ENCODE peak calls at places on chromosomes 7 and 10, in eight cellular contexts. C is neural progenitor cell, I is AG10803, F is cardiac muscle cell, R is sigmoid colon, V is nephron progenitor cell, P is psoas muscle, U is mesothelial cell of epicardium. D is an unnamed sample.

GRCh38 chr7:135441791-135442190 is 68.1 kb downstream of the CNOT4 start:
- DNase-seq in I (peak), V (no peak), U (no peak), R (no peak), F (peak), C (no peak), P (no peak), D (no peak)

GRCh38 chr7:155383756-155384491 is 74.0 kb upstream of the EN2 start:
- DNase-seq in C (no peak), V (no peak), P (no peak), R (no peak), F (no peak), U (no peak), I (no peak), D (no peak)

GRCh38 chr7:17301491-17302101 is 3.1 kb downstream of the AHR start:
- DNase-seq in C (peak), P (no peak), R (peak), U (no peak), V (peak), F (peak), I (peak), D (peak)

GRCh38 chr10:31320179-31320597 is 1.2 kb downstream of the ZEB1 start:
- DNase-seq in R (peak), I (no peak), U (no peak), C (peak), F (peak), V (peak), P (peak), D (no peak)

GRCh38 chr7:109757713-109758112 is 1188.0 kb downstream of the DNAJB9 start:
- DNase-seq in I (no peak), F (no peak), U (no peak), R (no peak), P (no peak), V (no peak), C (no peak), D (no peak)

GRCh38 chr7:157361537-157361936 is 24.7 kb downstream of the DNAJB6 start:
- DNase-seq in F (no peak), U (no peak), R (no peak), P (no peak), C (no peak), V (no peak), I (no peak), D (no peak)

GRCh38 chr7:33108591-33108930 is 643 bp downstream of the RP9 start:
- DNase-seq in C (peak), F (no peak), U (no peak), V (no peak), R (no peak), I (peak), P (no peak), D (no peak)

GRCh38 chr10:36351159-36351558 is 709.1 kb upstream of the FZD8 start:
- DNase-seq in V (no peak), R (peak), C (no peak), U (no peak), F (no peak), P (no peak), I (peak), D (no peak)

GRCh38 chr10:96565774-96566173 is 21.0 kb downstream of the TM9SF3 start:
- DNase-seq in V (no peak), C (no peak), F (no peak), R (no peak), U (no peak), P (no peak), I (peak), D (no peak)

GRCh38 chr10:59805043-59805442 is 51.8 kb upstream of the MRLN start:
- DNase-seq in P (peak), R (no peak), U (no peak), I (peak), F (peak), C (peak), V (peak), D (no peak)

GRCh38 chr10:78811174-78811573 is 257.6 kb upstream of the ZMIZ1 start:
- DNase-seq in U (no peak), C (no peak), P (no peak), I (no peak), V (no peak), R (no peak), F (no peak), D (no peak)

GRCh38 chr10:28986117-28986792 is 302.6 kb upstream of the LYZL1 start:
- DNase-seq in P (no peak), R (no peak), U (no peak), I (peak), F (no peak), C (no peak), V (no peak), D (no peak)

GRCh38 chr7:148838905-148839304 is 45.2 kb downstream of the EZH2 start:
- DNase-seq in R (no peak), U (no peak), P (no peak), F (no peak), V (no peak), I (no peak), C (no peak), D (no peak)

GRCh38 chr7:35333265-35333664 is 79.4 kb upstream of the TBX20 start:
- DNase-seq in I (no peak), F (no peak), P (no peak), C (no peak), V (no peak), R (no peak), U (no peak), D (no peak)

GRCh38 chr7:39621261-39621660 is 2.1 kb upstream of the RALA start:
- DNase-seq in F (no peak), C (no peak), R (no peak), V (no peak), P (no peak), U (no peak), I (peak), D (no peak)

GRCh38 chr7:74040101-74040790 is 12.3 kb downstream of the ELN start:
- DNase-seq in I (peak), F (no peak), C (no peak), V (no peak), P (peak), U (no peak), R (no peak), D (no peak)

GRCh38 chr7:44098092-44099068 is 5.8 kb upstream of the AEBP1 start:
- DNase-seq in R (no peak), U (no peak), V (no peak), P (no peak), I (no peak), F (no peak), C (no peak), D (no peak)

GRCh38 chr10:103054621-103055020 is 136.5 kb downstream of the CNNM2 start:
- DNase-seq in C (no peak), I (no peak), R (no peak), V (no peak), F (no peak), U (no peak), P (no peak), D (no peak)

GRCh38 chr7:7595451-7595850 is 28.8 kb downstream of the MIOS start:
- DNase-seq in V (no peak), F (peak), U (no peak), R (no peak), I (peak), C (no peak), P (no peak), D (no peak)

GRCh38 chr10:119517235-119518141 is 25.0 kb downstream of the RGS10 start:
- DNase-seq in P (no peak), U (no peak), F (no peak), R (no peak), V (no peak), C (no peak), I (peak), D (no peak)

GRCh38 chr7:157675427-157675930 is 338.7 kb downstream of the DNAJB6 start:
- DNase-seq in V (no peak), F (no peak), C (no peak), I (no peak), P (no peak), R (peak), U (no peak), D (no peak)

GRCh38 chr10:113539789-113540188 is 13.1 kb upstream of the HABP2 start:
- DNase-seq in V (no peak), C (no peak), F (no peak), U (no peak), P (peak), I (peak), R (no peak), D (no peak)

GRCh38 chr7:156544919-156545715 is 95.5 kb upstream of the RNF32 start:
- DNase-seq in F (no peak), V (no peak), R (no peak), I (no peak), C (no peak), U (no peak), P (no peak), D (no peak)

GRCh38 chr10:8594711-8595110 is 540.2 kb downstream of the GATA3 start:
- DNase-seq in P (no peak), C (no peak), I (no peak), V (no peak), R (no peak), U (no peak), F (no peak), D (no peak)

GRCh38 chr7:133703547-133703946 is 423.6 kb upstream of the LRGUK start:
- DNase-seq in F (no peak), C (no peak), I (peak), V (no peak), P (no peak), R (no peak), U (no peak), D (no peak)

GRCh38 chr10:126536148-126536547 is 134.3 kb downstream of the C10orf90 start:
- DNase-seq in R (no peak), U (no peak), C (peak), I (peak), V (peak), P (no peak), F (peak), D (no peak)

GRCh38 chr7:69508736-69509135 is 89.5 kb upstream of the AUTS2 start:
- DNase-seq in P (no peak), I (no peak), U (no peak), C (no peak), R (no peak), F (no peak), V (no peak), D (no peak)

GRCh38 chr10:16816830-16817124 is 447 bp downstream of the RSU1 start:
- DNase-seq in F (no peak), P (no peak), R (no peak), C (peak), V (no peak), U (no peak), I (peak), D (no peak)

GRCh38 chr7:80088705-80089104 is 45.9 kb upstream of the GNAI1 start:
- DNase-seq in U (no peak), V (no peak), P (no peak), I (peak), C (no peak), R (no peak), F (no peak), D (no peak)

DNA sequence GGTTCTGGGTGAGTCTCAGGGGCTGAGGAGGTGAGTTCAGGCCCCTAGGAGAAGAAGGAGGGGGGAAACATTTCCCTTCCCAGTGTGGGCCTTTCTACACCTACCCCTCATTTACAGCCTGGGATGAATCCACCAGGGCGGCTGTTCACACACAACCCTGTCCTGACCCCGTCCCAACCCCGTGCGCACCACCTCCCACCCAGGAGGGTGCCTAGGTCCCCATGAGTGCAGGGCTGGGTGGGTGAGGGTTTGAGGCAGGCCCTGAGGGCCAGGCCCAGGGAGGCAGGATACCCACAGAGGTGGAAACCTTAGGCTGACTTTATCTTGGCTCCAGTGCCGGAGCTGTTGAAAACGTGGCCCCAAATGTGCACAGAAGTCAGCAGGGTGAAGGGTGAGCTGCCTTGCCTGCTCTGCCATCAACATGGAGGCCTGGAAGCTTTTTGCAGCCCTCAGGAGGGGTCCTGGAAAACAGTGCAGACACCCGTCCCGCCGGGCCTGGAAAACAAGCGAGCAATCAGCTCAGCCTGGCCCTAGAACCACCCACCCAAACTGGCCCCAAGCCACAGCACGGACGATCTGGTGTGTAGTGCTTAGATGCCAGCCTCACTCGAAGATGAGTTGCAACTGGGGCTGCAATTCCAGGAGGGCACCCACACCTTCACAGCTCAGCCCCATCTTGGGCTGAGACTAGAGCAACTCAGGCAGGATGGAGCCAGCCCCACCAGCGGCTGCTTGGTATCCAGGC is 9.3 kb upstream of the RET start:
- DNase-seq in R (no peak), F (no peak), C (no peak), U (no peak), I (no peak), P (no peak), V (no peak), D (no peak)
- TF ChIP-seq CTCF in R (no peak), F (no peak), C (no peak), U (no peak), I (no peak), P (no peak), V (no peak), D (no peak)

DNA sequence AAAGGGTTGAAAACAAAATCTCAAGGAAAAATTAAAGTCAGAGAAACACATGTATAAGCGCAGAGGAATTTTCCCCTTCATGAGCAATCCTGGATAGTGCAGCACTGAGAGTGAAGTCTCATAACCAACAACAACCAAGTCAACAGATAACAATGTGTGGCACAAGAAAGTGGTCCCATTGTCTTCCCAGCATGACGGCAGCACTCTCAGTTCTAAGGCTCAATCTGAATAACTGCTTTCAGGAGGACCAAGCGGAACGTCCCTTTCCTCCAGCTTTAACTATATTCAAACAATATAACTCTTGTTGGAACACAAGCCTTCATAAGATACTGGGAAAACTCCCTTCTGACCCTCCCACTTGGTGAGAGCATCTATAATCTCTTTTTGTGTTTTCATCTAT is 137.9 kb downstream of the RAPGEF5 start:
- DNase-seq in V (no peak), I (no peak), R (no peak), U (no peak), P (no peak), F (no peak), C (no peak), D (no peak)
- TF ChIP-seq CTCF in V (no peak), I (no peak), R (no peak), U (no peak), P (no peak), F (no peak), C (no peak), D (no peak)

GRCh38 chr7:6551016-6551511 is at the start of gene GRID2IP:
- DNase-seq in P (no peak), F (no peak), U (no peak), V (no peak), R (no peak), I (no peak), C (no peak), D (no peak)

GRCh38 chr7:6558837-6559236 is 7.6 kb upstream of the GRID2IP start:
- DNase-seq in I (peak), F (peak), R (no peak), C (peak), V (peak), U (no peak), P (no peak), D (no peak)

GRCh38 chr7:6556196-6556595 is 4.9 kb upstream of the GRID2IP start:
- DNase-seq in C (no peak), F (no peak), V (no peak), R (no peak), P (no peak), I (no peak), U (no peak), D (no peak)

GRCh38 chr7:6554848-6555247 is 3.6 kb upstream of the GRID2IP start:
- DNase-seq in F (no peak), V (no peak), C (no peak), R (no peak), P (no peak), U (no peak), I (no peak), D (no peak)

DNA sequence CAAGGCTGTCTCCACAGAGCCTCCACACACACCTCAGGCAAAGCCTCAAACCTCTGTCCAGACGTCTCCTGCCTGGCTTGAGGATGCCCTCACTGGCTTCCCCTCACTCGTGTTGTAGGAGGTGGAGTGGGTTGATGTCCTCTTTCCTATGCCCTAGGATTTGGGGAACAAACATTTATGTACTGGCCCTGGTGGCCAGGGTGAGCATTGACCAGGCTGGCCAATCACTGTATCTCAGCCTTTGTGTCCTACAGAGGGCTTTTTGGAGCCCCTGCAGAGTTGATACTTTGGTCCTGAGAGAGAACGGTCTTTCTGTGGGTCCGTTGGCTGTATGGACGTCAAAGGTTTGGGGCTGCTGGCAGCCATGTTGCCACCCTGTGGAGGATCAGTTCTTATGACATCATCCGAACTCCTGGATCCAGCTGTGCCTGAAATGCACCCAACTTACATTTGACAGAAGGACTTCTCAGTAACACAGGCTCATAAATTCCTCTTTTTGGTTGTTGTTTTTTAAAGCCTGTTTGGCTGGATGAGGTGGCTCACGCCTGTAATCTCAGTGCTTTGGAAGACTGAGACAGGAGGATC is 2.3 kb upstream of the GRID2IP start:
- DNase-seq in F (no peak), P (no peak), R (no peak), V (no peak), I (no peak), C (no peak), U (no peak), D (no peak)
- TF ChIP-seq CTCF in F (no peak), P (no peak), R (no peak), V (no peak), I (no peak), C (peak), U (no peak), D (no peak)

GRCh38 chr7:121450631-121451030 is 54.5 kb upstream of the FAM3C start:
- DNase-seq in V (no peak), I (no peak), U (no peak), F (no peak), P (no peak), C (no peak), R (no peak), D (no peak)

GRCh38 chr7:121449735-121450134 is 53.6 kb upstream of the FAM3C start:
- DNase-seq in P (no peak), V (no peak), R (no peak), F (no peak), I (no peak), C (no peak), U (no peak), D (no peak)

GRCh38 chr7:121447939-121448338 is 51.8 kb upstream of the FAM3C start:
- DNase-seq in V (no peak), F (no peak), I (no peak), R (no peak), P (no peak), C (peak), U (no peak), D (no peak)

GRCh38 chr7:121448429-121448828 is 52.3 kb upstream of the FAM3C start:
- DNase-seq in I (no peak), F (no peak), V (no peak), R (no peak), P (no peak), U (no peak), C (no peak), D (no peak)

DNA sequence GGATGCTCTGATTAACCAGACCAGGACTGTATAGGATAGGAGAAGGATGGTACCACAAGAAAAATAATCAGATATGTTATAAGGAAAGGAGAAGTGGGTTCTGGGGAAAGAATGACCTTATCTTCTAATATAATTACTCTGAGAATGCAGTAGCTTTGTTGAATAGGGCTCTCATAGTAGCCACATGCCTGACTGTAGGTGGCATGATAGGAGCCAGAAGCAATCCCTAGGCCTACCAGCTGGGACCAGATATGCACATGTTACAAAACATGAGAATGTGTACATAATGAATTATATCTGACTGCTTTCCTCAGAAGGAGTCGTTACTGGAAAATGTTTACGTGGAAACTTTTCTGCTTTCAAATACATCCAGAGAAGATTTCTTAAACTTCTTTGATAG is 53.2 kb upstream of the FAM3C start:
- DNase-seq in F (no peak), R (no peak), I (peak), U (no peak), C (no peak), V (no peak), P (no peak), D (no peak)
- TF ChIP-seq CTCF in F (peak), R (no peak), I (peak), U (no peak), C (no peak), V (no peak), P (no peak), D (no peak)

DNA sequence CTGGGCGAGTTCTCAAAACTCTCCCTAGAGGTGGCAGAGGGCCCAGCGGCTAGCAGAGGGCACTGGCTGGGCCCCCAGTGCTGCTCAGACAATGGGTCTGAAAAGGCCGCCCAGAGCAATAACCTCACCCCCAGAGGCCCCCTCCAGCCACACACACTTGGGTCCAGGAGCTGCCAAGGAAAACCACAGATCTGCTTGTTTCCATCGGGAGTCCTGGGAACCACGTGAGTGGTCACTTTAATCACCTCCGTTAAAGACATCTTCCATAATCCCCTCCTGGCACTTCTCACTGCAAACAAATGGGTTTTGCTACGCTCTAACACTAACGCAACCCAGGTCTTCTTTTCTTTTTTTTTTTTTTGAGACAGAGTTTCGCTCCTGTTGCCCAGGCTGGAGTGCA is 30.0 kb downstream of the NUDT1 start:
- DNase-seq in P (no peak), C (no peak), R (no peak), V (no peak), U (no peak), F (no peak), I (no peak), D (no peak)
- TF ChIP-seq CTCF in P (no peak), C (no peak), R (no peak), V (no peak), U (no peak), F (no peak), I (no peak), D (no peak)

GRCh38 chr10:75401569-75402485 is at the start of gene ZNF503:
- DNase-seq in U (peak), F (peak), C (peak), R (peak), V (peak), P (peak), I (peak), D (peak)
- TF ChIP-seq CTCF in U (peak), F (peak), C (peak), R (peak), V (no peak), P (no peak), I (peak), D (no peak)

DNA sequence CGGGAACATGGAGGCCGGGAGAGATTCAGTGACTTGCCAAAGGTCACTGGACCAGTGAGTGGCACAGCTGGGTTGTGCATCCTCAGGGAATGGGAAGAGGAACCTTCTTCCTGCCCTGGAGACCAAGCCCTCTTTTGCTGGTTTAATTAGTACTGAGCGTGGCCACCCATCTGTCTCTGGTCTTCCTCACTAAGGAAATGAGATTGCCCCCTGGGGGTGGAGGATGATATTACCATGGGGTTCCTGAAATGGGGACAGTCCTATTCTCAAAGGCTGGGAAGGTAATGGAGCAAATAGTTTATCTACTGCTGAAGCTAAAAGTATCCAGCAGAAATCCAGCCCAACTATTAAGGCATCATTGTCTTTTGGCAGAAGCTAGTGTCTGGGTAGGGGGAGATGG is 98.6 kb upstream of the FGFR2 start:
- DNase-seq in P (no peak), U (no peak), C (peak), F (peak), R (no peak), V (peak), I (no peak), D (no peak)
- TF ChIP-seq CTCF in P (no peak), U (peak), C (peak), F (peak), R (no peak), V (peak), I (peak), D (no peak)